ENCODE peak calls at places on chromosomes 13 and 19, in five cellular contexts. B is neural progenitor cell, Y is fibroblast of lung, O is GM23248, L is mammary epithelial cell. D is an unnamed sample.

GRCh38 chr19:36100476-36100875 is 10.5 kb upstream of the OVOL3 start:
- DNase-seq in B (no peak), Y (no peak), O (no peak), L (no peak), D (peak; percentile 25)

GRCh38 chr13:78228940-78229339 is 310.3 kb upstream of the EDNRB start:
- DNase-seq in B (no peak), Y (peak; percentile 7), O (no peak), L (no peak), D (no peak)

GRCh38 chr19:6287269-6287885 is 7.6 kb upstream of the MLLT1 start:
- DNase-seq in B (no peak), Y (peak; percentile 26), O (peak; percentile 25), L (no peak), D (no peak)

GRCh38 chr13:87887459-87888123 is 216.4 kb downstream of the SLITRK5 start:
- DNase-seq in B (peak; percentile 15), Y (no peak), O (no peak), L (no peak), D (no peak)

GRCh38 chr13:107681611-107682010 is 533.7 kb downstream of the LIG4 start:
- DNase-seq in B (no peak), Y (no peak), O (no peak), L (no peak), D (no peak)

GRCh38 chr13:98384739-98385138 is 192.2 kb downstream of the STK24 start:
- DNase-seq in B (no peak), Y (peak; percentile 4), O (peak; percentile 56), L (peak; percentile 5), D (no peak)

GRCh38 chr13:51070005-51070649 is 40.9 kb downstream of the C13orf42 start:
- DNase-seq in B (peak; percentile 91), Y (peak; percentile 82), O (peak; percentile 82), L (peak; percentile 64), D (peak; percentile 64)

GRCh38 chr19:3682286-3682685 is 18.0 kb downstream of the PIP5K1C start:
- DNase-seq in B (no peak), Y (no peak), O (no peak), L (no peak), D (no peak)

GRCh38 chr13:50701469-50701868 is 142.0 kb downstream of the DLEU7 start:
- DNase-seq in B (no peak), Y (no peak), O (no peak), L (no peak), D (no peak)

GRCh38 chr13:97017322-97017721 is 23.0 kb upstream of the OXGR1 start:
- DNase-seq in B (no peak), Y (no peak), O (no peak), L (no peak), D (no peak)

GRCh38 chr19:58519355-58520256 is at the start of gene ZBTB45:
- DNase-seq in B (peak; percentile 95), Y (peak; percentile 98), O (peak; percentile 98), L (peak; percentile 96), D (peak; percentile 83)

GRCh38 chr13:49569993-49570689 is 15.2 kb downstream of the RCBTB1 start:
- DNase-seq in B (no peak), Y (no peak), O (peak; percentile 3), L (peak; percentile 87), D (no peak)

GRCh38 chr19:47895165-47895782 is 9.2 kb upstream of the SULT2A1 start:
- DNase-seq in B (no peak), Y (no peak), O (no peak), L (no peak), D (no peak)

GRCh38 chr19:46133101-46133627 is 8.7 kb upstream of the IGFL3 start:
- DNase-seq in B (peak; percentile 83), Y (peak; percentile 96), O (peak; percentile 81), L (peak; percentile 92), D (peak; percentile 85)

DNA sequence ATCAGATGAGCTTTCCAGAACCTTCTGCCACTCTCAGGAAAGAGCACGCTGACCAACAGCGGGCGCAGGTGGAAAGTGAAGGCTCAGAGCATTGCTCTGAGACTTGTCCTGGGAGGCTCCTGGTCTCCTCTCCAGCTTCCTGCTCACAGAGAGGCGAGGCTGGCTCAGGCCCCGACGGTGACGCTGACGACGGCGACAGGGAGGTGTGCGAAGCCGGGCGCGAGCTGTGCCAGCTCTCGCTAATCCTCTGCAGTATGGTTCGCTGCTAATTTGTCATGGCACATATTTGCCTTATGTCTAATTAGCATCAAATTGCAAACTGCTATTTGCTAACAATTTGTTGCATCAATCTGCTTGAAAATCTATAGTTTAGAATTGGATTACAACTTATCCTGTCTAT is 469.9 kb upstream of the ZNF507 start:
- DNase-seq in B (no peak), Y (no peak), O (no peak), L (no peak), D (no peak)
- H2AFZ ChIP-seq in B (no peak overlapping the region), Y (no peak overlapping the region), O (no peak overlapping the region), L (no peak overlapping the region), D (no peak overlapping the region)

GRCh38 chr19:49780861-49781260 is 14.1 kb downstream of the AP2A1 start:
- DNase-seq in B (no peak), Y (no peak), O (no peak), L (no peak), D (no peak)
- H3K27ac ChIP-seq in B (no peak overlapping the region), Y (no peak overlapping the region), O (no peak overlapping the region), L (no peak overlapping the region), D (no peak overlapping the region)

DNA sequence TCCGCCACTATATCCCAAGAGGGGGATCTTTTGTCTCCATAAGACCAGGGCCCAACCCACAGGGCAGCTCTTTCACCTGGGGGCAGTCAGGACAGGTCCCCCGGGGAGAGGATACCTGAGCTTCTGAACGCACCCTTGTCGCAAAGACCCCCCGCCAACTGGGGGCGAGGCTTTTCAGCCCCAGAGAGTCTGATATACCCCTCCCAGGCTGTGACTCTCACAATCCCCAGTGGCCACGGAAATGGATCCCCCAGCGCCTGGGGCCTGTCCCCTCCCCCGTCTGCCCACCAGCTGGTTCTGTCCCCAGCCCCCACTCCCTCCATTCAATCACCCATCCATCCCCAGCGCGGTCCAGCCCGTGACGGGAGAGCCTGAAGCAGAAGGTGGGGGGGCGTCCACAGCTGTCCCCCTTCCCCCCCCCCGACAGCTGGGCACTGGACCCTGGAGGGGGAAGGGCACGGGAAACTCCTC is 858 bp downstream of the DOCK6 start:
- DNase-seq in B (peak; percentile 42), Y (no peak), O (no peak), L (no peak), D (no peak)
- H2AFZ ChIP-seq in B (peak overlapping the region; percentile 95), Y (peak overlapping the region; percentile 7), O (peak overlapping the region; percentile 85), L (peak overlapping the region; percentile 77), D (peak overlapping the region; percentile 86)

DNA sequence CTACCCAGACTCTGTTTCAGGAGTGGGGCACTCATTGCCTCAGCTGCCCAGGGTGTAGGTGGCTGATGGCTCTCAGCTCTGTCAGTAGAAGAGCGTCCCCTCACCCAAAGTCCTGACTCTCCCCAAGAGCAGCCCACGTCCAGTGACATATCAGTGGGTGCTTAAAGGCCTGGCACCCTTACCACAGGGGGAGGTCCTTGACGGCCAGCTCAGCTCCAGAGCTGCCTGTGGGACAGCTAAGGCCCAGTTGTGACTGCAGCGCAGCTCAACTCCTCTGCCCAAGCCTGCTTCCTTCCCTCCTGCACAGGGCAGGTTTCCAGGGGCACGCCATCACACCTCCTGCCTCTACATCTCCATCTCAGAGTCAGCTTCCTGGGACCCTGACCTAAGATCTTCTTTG is 32.4 kb downstream of the GRIK5 start:
- DNase-seq in B (no peak), Y (no peak), O (no peak), L (no peak), D (no peak)
- H3K27ac ChIP-seq in B (no peak overlapping the region), Y (no peak overlapping the region), O (no peak overlapping the region), L (no peak overlapping the region), D (no peak overlapping the region)

DNA sequence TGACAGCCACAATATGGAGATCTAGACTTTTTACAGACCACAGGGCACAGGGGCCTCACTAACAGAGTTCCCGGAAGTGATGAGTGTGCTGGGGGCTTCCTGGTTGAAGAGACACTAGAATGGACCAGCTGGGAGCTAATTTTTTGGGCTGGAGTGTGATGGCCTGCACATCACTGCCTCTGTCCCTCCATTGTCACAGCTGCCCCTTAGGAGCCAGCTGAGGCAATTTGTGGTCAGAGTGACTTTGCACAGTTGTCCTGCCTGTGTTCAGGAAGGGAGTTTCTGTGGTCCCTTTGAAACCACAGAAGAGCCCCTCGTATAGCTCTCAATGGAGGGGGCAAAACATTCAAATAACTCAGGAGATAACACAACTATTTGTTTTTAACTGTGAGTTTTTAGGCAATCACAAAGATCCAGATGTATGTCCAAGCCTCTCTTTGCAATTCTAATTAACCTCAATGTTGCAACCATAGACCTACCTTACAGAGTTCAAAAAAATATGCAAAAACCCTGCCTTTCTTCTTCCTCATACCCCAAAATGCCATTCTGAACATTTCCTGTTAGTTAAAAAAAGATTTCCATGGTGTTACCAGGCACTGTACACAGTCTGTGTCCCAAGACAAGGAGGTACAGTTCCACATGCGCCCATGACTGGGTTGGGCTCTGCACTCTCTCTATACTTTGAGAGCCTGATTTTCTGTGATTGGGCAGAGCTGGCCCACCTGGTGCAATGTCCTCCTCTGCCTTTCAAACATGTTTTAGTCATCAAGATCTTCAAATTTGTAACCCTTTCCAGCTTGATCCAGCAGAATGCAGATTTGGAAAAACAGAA is 2.4 kb downstream of the ALOX5AP start:
- DNase-seq in B (no peak), Y (no peak), O (no peak), L (no peak), D (no peak)
- H2AFZ ChIP-seq in B (peak overlapping the region; percentile 90), Y (no peak overlapping the region), O (no peak overlapping the region), L (no peak overlapping the region), D (no peak overlapping the region)

GRCh38 chr13:91154954-91155353 is 192.5 kb upstream of the MIR17HG start:
- DNase-seq in B (no peak), Y (no peak), O (no peak), L (no peak), D (no peak)
- H3K27ac ChIP-seq in B (no peak overlapping the region), Y (no peak overlapping the region), O (no peak overlapping the region), L (no peak overlapping the region), D (no peak overlapping the region)

GRCh38 chr13:95546919-95547318 is 5.6 kb upstream of the CLDN10 start:
- DNase-seq in B (no peak), Y (no peak), O (no peak), L (no peak), D (no peak)
- H2AFZ ChIP-seq in B (no peak overlapping the region), Y (no peak overlapping the region), O (no peak overlapping the region), L (no peak overlapping the region), D (no peak overlapping the region)

GRCh38 chr13:75135325-75135825 is 346.6 kb downstream of the TBC1D4 start:
- DNase-seq in B (no peak), Y (peak; percentile 98), O (peak; percentile 97), L (peak; percentile 92), D (no peak)

GRCh38 chr13:75139291-75139690 is 342.7 kb downstream of the TBC1D4 start:
- DNase-seq in B (no peak), Y (peak; percentile 59), O (peak; percentile 20), L (no peak), D (no peak)

GRCh38 chr13:75137911-75138571 is 343.9 kb downstream of the TBC1D4 start:
- DNase-seq in B (no peak), Y (no peak), O (peak; percentile 7), L (no peak), D (no peak)

GRCh38 chr13:75132800-75133695 is 348.9 kb downstream of the TBC1D4 start:
- DNase-seq in B (no peak), Y (no peak), O (no peak), L (peak; percentile 54), D (no peak)

GRCh38 chr13:75136151-75136550 is 345.8 kb downstream of the TBC1D4 start:
- DNase-seq in B (no peak), Y (no peak), O (peak; percentile 32), L (no peak), D (no peak)
- H3K27ac ChIP-seq in B (no peak overlapping the region), Y (peak overlapping the region; percentile 82), O (peak overlapping the region; percentile 72), L (no peak overlapping the region), D (no peak overlapping the region)